ENCODE peak calls at places on chromosome 19, in eight cellular contexts. Y is CD4-positive, alpha-beta T cell; E is progenitor cell of endocrine pancreas; G is mammary epithelial cell; U is cardiac muscle cell; Z is type B pancreatic cell; H is BE2C; I is brain microvascular endothelial cell. A is an unnamed sample.

GRCh38 chr19:15323496-15324235 is 8.7 kb downstream of the BRD4 start:
- DNase-seq in Y (no peak), E (no peak), G (peak), U (no peak), Z (no peak), H (no peak), I (no peak), A (no peak)

GRCh38 chr19:49213791-49214190 is 56.2 kb downstream of the TRPM4 start:
- DNase-seq in Y (no peak), E (no peak), G (no peak), U (no peak), Z (no peak), H (no peak), I (no peak), A (no peak)

GRCh38 chr19:53037101-53038097 is 7.1 kb upstream of the ERVV-2 start:
- DNase-seq in Y (peak), E (peak), G (peak), U (peak), Z (no peak), H (peak), I (peak), A (peak)

GRCh38 chr19:49094505-49095482 is 9.5 kb downstream of the SNRNP70 start:
- DNase-seq in Y (no peak), E (no peak), G (no peak), U (no peak), Z (no peak), H (no peak), I (no peak), A (no peak)

GRCh38 chr19:34359954-34360315 is 5.1 kb upstream of the GPI start:
- DNase-seq in Y (no peak), E (no peak), G (no peak), U (no peak), Z (no peak), H (no peak), I (no peak), A (no peak)

GRCh38 chr19:48565090-48565489 is 13.1 kb downstream of the SULT2B1 start:
- DNase-seq in Y (no peak), E (no peak), G (no peak), U (no peak), Z (no peak), H (no peak), I (peak), A (no peak)

GRCh38 chr19:49533551-49534488 is 6.0 kb downstream of the RCN3 start:
- DNase-seq in Y (peak), E (peak), G (peak), U (peak), Z (peak), H (peak), I (peak), A (peak)

GRCh38 chr19:49469828-49470614 is 4.0 kb upstream of the FLT3LG start:
- DNase-seq in Y (peak), E (no peak), G (no peak), U (no peak), Z (no peak), H (no peak), I (no peak), A (no peak)

GRCh38 chr19:873084-874019 is 13.9 kb downstream of the CFD start:
- DNase-seq in Y (peak), E (no peak), G (peak), U (peak), Z (no peak), H (no peak), I (no peak), A (no peak)

GRCh38 chr19:30076751-30077670 is 135.0 kb downstream of the URI1 start:
- DNase-seq in Y (no peak), E (no peak), G (no peak), U (no peak), Z (no peak), H (no peak), I (no peak), A (no peak)

GRCh38 chr19:1882089-1882785 is 3.1 kb downstream of the ABHD17A start:
- DNase-seq in Y (peak), E (no peak), G (no peak), U (peak), Z (no peak), H (no peak), I (no peak), A (no peak)

GRCh38 chr19:8515317-8515716 is 1.4 kb upstream of the ZNF414 start:
- DNase-seq in Y (peak), E (no peak), G (no peak), U (no peak), Z (no peak), H (no peak), I (no peak), A (no peak)

GRCh38 chr19:52923782-52924593 is 760 bp upstream of the ZNF888 start:
- DNase-seq in Y (no peak), E (no peak), G (peak), U (no peak), Z (no peak), H (no peak), I (peak), A (no peak)

GRCh38 chr19:46821512-46822359 is 28.9 kb downstream of the AP2S1 start:
- DNase-seq in Y (peak), E (no peak), G (no peak), U (no peak), Z (no peak), H (no peak), I (no peak), A (no peak)

GRCh38 chr19:9789066-9789465 is 20.5 kb upstream of the ZNF846 start:
- DNase-seq in Y (no peak), E (no peak), G (no peak), U (no peak), Z (no peak), H (no peak), I (no peak), A (no peak)

GRCh38 chr19:31770220-31770619 is 421.0 kb upstream of the TSHZ3 start:
- DNase-seq in Y (no peak), E (no peak), G (no peak), U (no peak), Z (no peak), H (no peak), I (no peak), A (no peak)

GRCh38 chr19:8367327-8368001 is 3.5 kb downstream of the ANGPTL4 start:
- DNase-seq in Y (no peak), E (no peak), G (peak), U (peak), Z (peak), H (peak), I (peak), A (peak)

GRCh38 chr19:35138305-35138799 is 272 bp upstream of the FXYD1 start:
- DNase-seq in Y (no peak), E (no peak), G (no peak), U (peak), Z (no peak), H (no peak), I (no peak), A (no peak)

GRCh38 chr19:50425581-50425980 is 6.8 kb downstream of the SPIB start:
- DNase-seq in Y (no peak), E (no peak), G (no peak), U (no peak), Z (no peak), H (no peak), I (no peak), A (no peak)

GRCh38 chr19:2318923-2319322 is 9.5 kb downstream of the LSM7 start:
- DNase-seq in Y (no peak), E (no peak), G (no peak), U (no peak), Z (no peak), H (no peak), I (no peak), A (no peak)

GRCh38 chr19:45773384-45773783 is 4.3 kb upstream of the SIX5 start:
- DNase-seq in Y (no peak), E (no peak), G (no peak), U (no peak), Z (no peak), H (no peak), I (no peak), A (no peak)

GRCh38 chr19:40392894-40393517 is 3.0 kb upstream of the HIPK4 start:
- DNase-seq in Y (no peak), E (no peak), G (peak), U (no peak), Z (no peak), H (peak), I (no peak), A (no peak)
- TF ChIP-seq CTCF in Y (no peak), E (no peak), G (peak), U (peak), Z (no peak), H (peak), I (peak), A (no peak)

DNA sequence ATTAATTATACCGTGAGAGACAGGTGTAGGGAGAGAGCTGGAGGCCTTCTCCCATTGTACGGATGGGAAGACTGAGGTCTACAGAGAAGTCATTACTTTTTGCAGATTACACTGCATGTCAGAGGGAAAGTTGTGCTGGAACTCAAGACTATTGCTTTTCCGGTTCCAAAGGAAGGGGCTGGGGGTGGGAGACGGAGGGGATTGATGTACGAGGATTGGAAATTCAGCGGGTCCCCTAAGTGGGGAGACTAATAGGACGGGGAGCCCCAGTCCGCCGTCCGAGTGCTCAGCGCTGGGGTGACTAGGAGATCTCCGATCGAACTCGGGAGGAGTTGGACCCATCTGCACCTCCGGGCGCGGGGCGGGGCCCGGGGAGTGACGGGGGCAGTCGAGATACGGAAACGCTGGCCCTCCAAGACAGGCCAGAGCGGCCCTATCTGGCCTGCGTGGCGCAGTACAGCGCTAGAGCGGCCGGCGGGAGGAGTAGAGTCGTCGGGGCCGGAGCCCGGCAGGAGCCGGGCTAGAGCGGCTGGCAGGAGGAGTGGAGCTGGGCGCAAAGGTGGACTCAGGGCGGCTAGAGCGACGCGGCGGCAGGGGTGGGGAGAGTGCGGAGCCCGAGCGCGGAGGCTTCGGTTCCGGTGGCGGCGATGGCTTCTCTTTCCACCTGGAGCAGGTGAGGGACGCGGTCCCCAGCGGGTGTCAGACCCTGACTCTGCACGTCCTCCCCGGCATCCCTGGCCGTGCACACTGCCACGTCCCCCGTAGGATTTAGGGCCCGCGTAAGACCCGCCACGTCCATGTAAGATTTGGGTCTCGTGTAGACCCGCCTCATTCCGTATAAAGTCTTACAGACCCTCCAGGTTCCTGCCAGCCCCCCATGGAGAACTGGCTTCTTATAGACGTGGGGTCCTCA is 1.1 kb downstream of the ARHGEF1 start:
- DNase-seq in Y (peak), E (peak), G (peak), U (peak), Z (peak), H (peak), I (peak), A (peak)
- TF ChIP-seq CTCF in Y (no peak), E (no peak), G (no peak), U (peak), Z (peak), H (peak), I (no peak), A (no peak)

GRCh38 chr19:16327131-16327450 is 2.5 kb downstream of the KLF2 start:
- DNase-seq in Y (no peak), E (no peak), G (no peak), U (no peak), Z (no peak), H (no peak), I (no peak), A (no peak)
- TF ChIP-seq CTCF in Y (no peak), E (no peak), G (no peak), U (no peak), Z (no peak), H (no peak), I (no peak), A (no peak)

GRCh38 chr19:17996826-17997316 is 11.1 kb upstream of the ARRDC2 start:
- DNase-seq in Y (peak), E (peak), G (peak), U (peak), Z (peak), H (peak), I (peak), A (peak)

GRCh38 chr19:17999685-18000479 is 8.1 kb upstream of the ARRDC2 start:
- DNase-seq in Y (no peak), E (no peak), G (no peak), U (no peak), Z (no peak), H (no peak), I (no peak), A (no peak)

GRCh38 chr19:17998827-17999150 is 9.2 kb upstream of the ARRDC2 start:
- DNase-seq in Y (no peak), E (no peak), G (no peak), U (no peak), Z (no peak), H (no peak), I (no peak), A (no peak)

GRCh38 chr19:18000480-18000980 is 7.4 kb upstream of the ARRDC2 start:
- DNase-seq in Y (no peak), E (no peak), G (no peak), U (no peak), Z (no peak), H (no peak), I (no peak), A (no peak)

DNA sequence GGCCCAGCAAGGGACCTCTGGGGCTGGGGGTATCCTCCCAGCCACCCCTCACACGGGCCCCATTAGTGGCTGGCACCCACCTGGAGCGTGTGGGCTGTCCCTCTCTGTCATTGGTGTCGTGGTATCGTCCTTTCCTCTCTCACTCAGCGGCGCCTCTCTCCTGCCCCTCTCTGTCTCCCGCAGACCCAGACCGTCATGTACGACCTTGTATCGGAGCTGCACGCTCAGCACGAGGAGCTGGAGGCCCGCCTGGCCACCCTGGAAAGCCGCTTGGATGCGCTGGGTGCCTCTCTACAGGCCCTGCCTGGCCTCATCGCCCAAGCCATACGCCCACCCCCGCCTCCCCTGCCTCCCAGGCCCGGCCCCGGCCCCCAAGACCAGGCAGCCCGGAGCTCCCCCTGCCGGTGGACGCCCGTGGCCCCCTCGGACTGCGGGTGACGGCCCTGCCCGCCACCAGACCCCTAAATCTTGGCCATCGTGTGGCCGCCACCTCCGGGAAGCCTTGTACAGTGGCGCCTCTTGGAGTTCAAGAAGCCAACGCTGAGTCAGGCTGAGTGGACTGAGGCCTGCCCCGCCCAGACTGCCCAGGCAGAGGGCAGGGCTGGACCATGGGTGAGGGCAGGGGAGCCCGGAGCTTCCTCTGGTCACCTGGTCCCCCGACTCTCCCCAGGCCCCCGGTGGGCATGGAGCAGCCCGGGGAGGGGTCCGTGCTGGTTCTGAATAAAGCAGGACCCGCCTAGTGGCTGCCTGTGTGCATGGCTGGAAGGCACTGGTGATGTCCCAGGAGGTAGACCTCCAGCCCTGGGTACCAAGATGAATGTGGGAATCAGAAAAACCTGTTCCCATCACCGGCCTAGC is 9.8 kb upstream of the ARRDC2 start:
- DNase-seq in Y (no peak), E (no peak), G (no peak), U (no peak), Z (no peak), H (peak), I (no peak), A (no peak)
- TF ChIP-seq CTCF in Y (peak), E (peak), G (no peak), U (no peak), Z (peak), H (no peak), I (peak), A (peak)

A was measured in mesothelial cell of epicardium.